ENCODE peak calls at places on chromosomes 1 and 21, in nine cellular contexts. O is BE2C; Q is SK-N-SH; F is AG04450; E is CD8-positive, alpha-beta memory T cell; U is mesenchymal stem cell; M is psoas muscle; Y is prostate gland; G is fibroblast of lung. P is an unnamed sample. For H3K9me3, the result is how much of the 10 kb centered on the place peaks cover.

GRCh38 chr21:44874240-44874496 is 678 bp upstream of the PTTG1IP start:
- DNase-seq in U (peak), E (no peak), Y (no peak), O (no peak), Q (peak), F (no peak), G (no peak), M (no peak), P (no peak)

GRCh38 chr1:46171872-46172271 is 3.0 kb upstream of the TSPAN1 start:
- DNase-seq in Q (no peak), O (no peak), Y (peak), E (no peak), F (no peak), G (no peak), U (no peak), M (no peak), P (no peak)

GRCh38 chr21:31490471-31490870 is 146.4 kb upstream of the TIAM1 start:
- DNase-seq in U (peak), Q (no peak), E (no peak), O (peak), M (no peak), G (no peak), Y (no peak), F (no peak), P (peak)

GRCh38 chr1:224809137-224809536 is 120.3 kb upstream of the DNAH14 start:
- DNase-seq in Y (no peak), F (no peak), E (no peak), Q (no peak), O (no peak), M (no peak), U (no peak), G (no peak), P (no peak)

GRCh38 chr1:216926681-216927080 is 203.5 kb upstream of the ESRRG start:
- DNase-seq in U (no peak), Q (no peak), Y (no peak), E (no peak), M (no peak), O (no peak), F (no peak), G (no peak), P (no peak)

GRCh38 chr1:203536575-203536974 is 42.6 kb downstream of the OPTC start:
- DNase-seq in F (no peak), O (no peak), Y (no peak), U (no peak), G (no peak), Q (no peak), E (no peak), M (no peak), P (no peak)

GRCh38 chr1:51324271-51325010 is 5.9 kb downstream of the TTC39A start:
- DNase-seq in E (no peak), G (peak), F (no peak), U (no peak), Y (no peak), O (no peak), M (no peak), Q (no peak), P (no peak)

GRCh38 chr1:46288485-46289133 is 14.8 kb downstream of the LRRC41 start:
- DNase-seq in Q (no peak), Y (no peak), U (peak), M (no peak), O (no peak), E (no peak), G (peak), F (no peak), P (no peak)

GRCh38 chr1:85748120-85748519 is 39.9 kb upstream of the ZNHIT6 start:
- DNase-seq in O (no peak), M (no peak), F (no peak), E (no peak), Q (no peak), U (no peak), G (no peak), Y (no peak), P (no peak)

GRCh38 chr1:153536618-153537375 is 1.0 kb upstream of the S100A6 start:
- DNase-seq in U (no peak), F (no peak), Y (no peak), E (no peak), G (no peak), O (no peak), Q (no peak), M (no peak), P (no peak)

GRCh38 chr1:103416681-103417318 is 108.7 kb upstream of the RNPC3 start:
- DNase-seq in Q (no peak), F (no peak), E (no peak), M (no peak), U (no peak), Y (no peak), G (peak), O (no peak), P (peak)

GRCh38 chr1:110875216-110875731 is 2.3 kb downstream of the CD53 start:
- DNase-seq in F (no peak), Y (no peak), Q (no peak), E (peak), M (no peak), U (no peak), G (no peak), O (no peak), P (no peak)

DNA sequence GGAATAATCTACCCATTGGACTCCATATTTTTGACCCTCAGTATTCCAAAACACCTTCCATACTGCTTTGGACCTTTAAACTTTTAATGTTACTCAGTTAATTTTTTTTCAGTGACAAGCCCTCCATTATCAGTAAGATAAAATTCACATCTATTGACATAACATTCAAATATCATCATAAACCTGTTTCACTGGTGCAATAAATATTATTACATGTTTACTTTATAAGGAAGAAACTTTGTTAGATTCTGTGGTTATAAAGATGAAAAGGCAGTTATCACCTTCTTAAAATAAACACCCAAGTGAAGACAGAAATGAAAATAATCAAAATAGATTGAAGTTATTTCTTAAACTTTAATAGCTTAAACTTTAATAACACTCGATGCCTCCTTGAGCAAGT is 758.5 kb upstream of the ADGRL2 start:
- DNase-seq in E (no peak), O (no peak), F (no peak), M (no peak), Y (no peak), U (no peak), G (no peak), Q (no peak), P (no peak)
- H3K9me3 ChIP-seq in E (under half), O (under half), F (under half), M (under half), Y (under half), U (under half), G (under half), Q (under half), P (under half)

GRCh38 chr21:36994501-36995189 is 11.9 kb upstream of the RIPPLY3 start:
- DNase-seq in O (no peak), U (no peak), M (no peak), Y (no peak), G (peak), Q (no peak), E (no peak), F (no peak), P (no peak)
- H3K4me3 ChIP-seq in O (no peak), U (no peak), M (no peak), Y (no peak), G (no peak), Q (no peak), E (no peak), F (peak), P (no peak)

GRCh38 chr1:11507309-11507708 is 28.4 kb downstream of the DISP3 start:
- DNase-seq in O (peak), F (no peak), Y (no peak), M (no peak), E (no peak), Q (no peak), U (no peak), G (no peak), P (no peak)

GRCh38 chr1:11502516-11502915 is 23.6 kb downstream of the DISP3 start:
- DNase-seq in Q (no peak), G (no peak), E (no peak), O (no peak), F (no peak), U (no peak), M (no peak), Y (no peak), P (no peak)

GRCh38 chr1:11501906-11502485 is 23.0 kb downstream of the DISP3 start:
- DNase-seq in G (no peak), Y (no peak), Q (no peak), F (no peak), O (no peak), U (no peak), M (no peak), E (no peak), P (no peak)

GRCh38 chr1:11505591-11506538 is 26.9 kb downstream of the DISP3 start:
- DNase-seq in O (no peak), M (no peak), F (no peak), Y (no peak), E (no peak), U (no peak), G (no peak), Q (no peak), P (no peak)

GRCh38 chr1:11504599-11504998 is 25.6 kb downstream of the DISP3 start:
- DNase-seq in G (no peak), F (no peak), E (no peak), O (no peak), Q (no peak), Y (no peak), U (no peak), M (no peak), P (no peak)
- H3K9me3 ChIP-seq in G (under half), F (under half), E (under half), O (under half), Q (under half), Y (under half), U (half or more), M (under half), P (under half)

DNA sequence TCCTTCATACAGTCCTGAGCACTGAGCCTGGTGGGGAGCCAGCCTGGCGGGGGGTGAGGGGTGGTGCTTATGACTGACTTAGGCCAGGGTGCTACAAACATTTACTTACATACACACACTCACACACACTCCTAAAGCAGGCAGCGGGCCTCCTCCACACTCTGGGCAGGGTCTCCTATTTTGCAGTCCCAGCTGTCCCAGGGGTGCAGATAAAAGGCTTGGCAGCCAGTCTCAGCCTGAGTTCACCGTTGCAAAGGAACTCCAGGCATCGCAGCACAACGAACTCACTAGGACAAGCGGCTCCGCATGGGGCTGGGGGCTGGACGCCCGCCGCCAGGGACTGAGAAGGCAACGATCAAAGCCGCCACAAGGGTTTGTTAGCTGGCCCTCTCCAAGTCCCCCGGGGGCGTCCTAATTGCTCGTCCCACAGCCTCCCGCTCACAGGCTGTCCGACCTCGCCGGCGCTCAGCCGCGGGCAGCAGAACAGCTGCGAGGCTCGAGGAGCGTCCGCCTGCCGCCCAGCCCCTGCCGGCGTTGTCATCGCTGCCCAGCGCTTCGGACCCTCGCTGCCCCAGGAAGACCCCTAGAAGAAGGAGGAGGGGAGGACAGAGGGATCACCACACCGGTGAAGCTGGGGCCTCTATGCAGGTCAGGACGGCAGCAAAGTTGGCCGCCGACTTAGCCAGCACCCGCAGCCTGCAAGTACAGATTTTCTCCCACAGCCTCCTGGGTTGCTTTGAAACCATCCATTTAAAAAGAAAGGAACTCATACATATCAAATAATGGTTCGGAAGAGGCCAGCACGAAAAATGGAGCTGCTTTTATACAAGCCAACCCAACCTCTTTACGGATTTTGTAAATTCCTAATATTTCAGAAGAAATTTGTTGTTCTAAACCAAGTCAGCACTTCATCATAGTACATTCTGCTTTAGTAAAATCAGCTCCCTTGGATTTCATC is 6.2 kb downstream of the BARHL2 start:
- DNase-seq in Q (peak), O (no peak), F (no peak), M (no peak), Y (no peak), U (no peak), G (no peak), E (no peak), P (no peak)
- H3K4me3 ChIP-seq in Q (no peak), O (no peak), F (no peak), M (no peak), Y (no peak), U (no peak), G (no peak), E (no peak), P (no peak)

DNA sequence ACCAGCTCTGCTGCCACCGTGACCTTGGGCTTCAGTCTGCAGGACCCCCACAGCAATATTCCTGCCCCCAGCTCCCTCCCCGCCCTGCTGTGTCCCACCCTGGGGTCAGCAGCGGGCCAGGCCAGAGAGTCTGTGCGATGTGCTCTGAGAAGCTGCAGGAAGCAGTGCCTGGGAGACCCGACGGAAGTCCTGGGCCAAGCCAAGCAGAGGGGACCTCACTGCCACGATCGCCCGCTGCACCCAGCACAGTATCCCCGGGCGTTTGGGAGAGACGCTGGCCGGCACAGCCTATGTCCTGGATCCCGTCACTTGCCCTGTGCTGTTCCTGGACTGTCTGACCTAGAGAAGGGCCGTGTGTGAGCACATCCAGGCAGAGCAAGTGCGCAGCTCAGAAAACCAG is 106.6 kb upstream of the TTC34 start:
- DNase-seq in U (no peak), Y (no peak), G (no peak), Q (no peak), F (no peak), M (no peak), E (no peak), O (no peak), P (no peak)
- H3K9me3 ChIP-seq in U (under half), Y (under half), G (under half), Q (under half), F (half or more), M (under half), E (under half), O (under half), P (under half)

GRCh38 chr21:16117851-16118592 is 388.2 kb downstream of the USP25 start:
- DNase-seq in E (no peak), Y (no peak), M (no peak), Q (no peak), U (no peak), F (peak), O (no peak), G (peak), P (no peak)
- H3K4me3 ChIP-seq in E (no peak), Y (no peak), M (no peak), Q (no peak), U (no peak), F (no peak), O (no peak), G (no peak), P (no peak)

GRCh38 chr21:36882776-36883175 is 83.7 kb downstream of the HLCS start:
- DNase-seq in U (no peak), Y (no peak), E (no peak), Q (no peak), O (no peak), F (no peak), G (peak), M (no peak), P (no peak)
- H3K9me3 ChIP-seq in U (under half), Y (under half), E (under half), Q (under half), O (under half), F (under half), G (under half), M (under half), P (under half)

DNA sequence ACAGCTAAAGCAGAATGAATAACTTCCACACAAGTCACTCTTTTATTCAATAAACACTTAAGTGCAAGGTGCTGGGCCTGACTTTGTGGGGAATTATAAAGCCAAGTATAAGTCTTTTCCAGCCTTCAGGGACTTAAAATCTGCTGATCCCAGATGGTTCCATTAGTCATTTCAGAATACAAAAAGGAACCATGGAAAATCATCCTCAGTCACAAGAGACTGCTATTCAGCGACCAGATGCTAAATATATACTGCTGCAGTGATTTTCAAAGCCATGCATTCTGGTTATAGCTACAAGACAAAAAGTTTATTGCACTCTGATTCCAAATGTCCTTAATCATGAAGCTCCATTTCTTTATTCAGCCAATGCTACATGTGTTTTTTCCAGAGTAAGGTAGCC is 25.7 kb downstream of the GLMN start:
- DNase-seq in U (no peak), G (no peak), M (no peak), Q (no peak), E (no peak), O (no peak), F (no peak), Y (no peak), P (no peak)
- H3K4me3 ChIP-seq in U (no peak), G (no peak), M (no peak), Q (no peak), E (no peak), O (no peak), F (no peak), Y (no peak), P (no peak)

DNA sequence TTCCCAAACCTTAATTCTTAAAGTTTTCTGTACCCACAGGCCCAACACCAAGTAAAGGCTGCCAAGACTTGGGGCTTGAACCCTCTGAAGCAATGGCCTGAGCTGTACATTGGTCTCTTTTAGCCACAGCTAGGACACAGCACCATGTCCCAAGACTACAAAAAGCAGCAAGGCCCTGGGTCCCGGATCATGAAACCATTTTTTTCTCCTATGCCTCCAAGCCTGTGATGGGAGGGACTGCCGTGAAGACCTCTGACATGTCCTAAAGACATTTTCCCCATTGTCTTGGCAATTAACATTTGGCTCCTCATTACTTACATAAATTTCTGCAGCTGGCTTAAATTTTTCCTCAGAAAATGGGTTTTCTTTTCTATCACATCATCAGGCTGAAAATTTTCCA is 30.9 kb downstream of the ZNF670 start:
- DNase-seq in Y (no peak), M (no peak), O (no peak), E (no peak), G (no peak), F (no peak), U (no peak), Q (no peak), P (no peak)
- H3K9me3 ChIP-seq in Y (under half), M (under half), O (under half), E (under half), G (under half), F (under half), U (half or more), Q (under half), P (half or more)

GRCh38 chr1:39270368-39270767 is 65.9 kb downstream of the MACF1 start:
- DNase-seq in Q (no peak), G (no peak), F (no peak), O (no peak), Y (no peak), M (no peak), U (no peak), E (no peak), P (no peak)
- H3K4me3 ChIP-seq in Q (no peak), G (peak), F (peak), O (no peak), Y (no peak), M (no peak), U (no peak), E (no peak), P (no peak)